ENCODE peak calls at places on chromosomes 2 and 18, in four cellular contexts. L is NCI-H1105 treated with DMSO at 0.1 percent for 48 hours, B is nephron progenitor cell, S is NCI-H460. T is an unnamed sample.

GRCh38 chr2:68764041-68764780 is 29.6 kb downstream of the ARHGAP25 start:
- DNase-seq in L (no peak), B (no peak), S (no peak), T (no peak)

GRCh38 chr2:33395660-33396249 is 80.7 kb upstream of the RASGRP3 start:
- DNase-seq in L (no peak), B (peak; percentile 42), S (peak; percentile 46), T (no peak)

GRCh38 chr2:101768480-101769077 is 71.1 kb downstream of the MAP4K4 start:
- DNase-seq in L (no peak), B (no peak), S (no peak), T (no peak)

GRCh38 chr2:30708491-30709290 is 98.6 kb downstream of the CAPN13 start:
- DNase-seq in L (no peak), B (no peak), S (no peak), T (peak; percentile 29)

GRCh38 chr2:9336534-9337354 is 86.6 kb downstream of the ITGB1BP1 start:
- DNase-seq in L (peak; percentile 96), B (no peak), S (peak; percentile 7), T (peak; percentile 28)

GRCh38 chr2:26764906-26765305 is 822 bp downstream of the SLC35F6 start:
- DNase-seq in L (no peak), B (no peak), S (no peak), T (no peak)

GRCh38 chr18:13500891-13501887 is 225.2 kb downstream of the FAM210A start:
- DNase-seq in L (peak; percentile 83), B (no peak), S (peak; percentile 1), T (peak; percentile 42)

GRCh38 chr2:317501-318424 is 29.9 kb upstream of the ALKAL2 start:
- DNase-seq in L (no peak), B (peak; percentile 48), S (no peak), T (no peak)

GRCh38 chr2:37782155-37782673 is 110.8 kb upstream of the CDC42EP3 start:
- DNase-seq in L (no peak), B (no peak), S (no peak), T (no peak)

GRCh38 chr18:51361130-51361860 is 163.8 kb upstream of the MEX3C start:
- DNase-seq in L (no peak), B (no peak), S (no peak), T (no peak)

GRCh38 chr2:53646788-53647187 is 120.8 kb upstream of the CHAC2 start:
- DNase-seq in L (no peak), B (no peak), S (no peak), T (no peak)

GRCh38 chr2:162465430-162465829 is 121.5 kb downstream of the GCA start:
- DNase-seq in L (no peak), B (no peak), S (no peak), T (no peak)

GRCh38 chr2:62705859-62706720 is 577 bp downstream of the EHBP1 start:
- DNase-seq in L (peak; percentile 52), B (peak; percentile 10), S (peak; percentile 35), T (peak; percentile 37)

GRCh38 chr2:190714958-190715357 is 66.1 kb downstream of the NAB1 start:
- DNase-seq in L (no peak), B (no peak), S (no peak), T (no peak)

GRCh38 chr2:107745100-107745499 is 81.6 kb upstream of the RGPD4 start:
- DNase-seq in L (no peak), B (no peak), S (no peak), T (no peak)

GRCh38 chr2:181678033-181678586 is 2.2 kb downstream of the NEUROD1 start:
- DNase-seq in L (no peak), B (peak; percentile 95), S (peak; percentile 57), T (peak; percentile 32)

GRCh38 chr18:54090856-54091255 is 133.6 kb downstream of the MBD2 start:
- DNase-seq in L (no peak), B (no peak), S (no peak), T (no peak)

GRCh38 chr2:24285484-24286152 is 74.7 kb downstream of the ITSN2 start:
- DNase-seq in L (no peak), B (no peak), S (no peak), T (no peak)

GRCh38 chr2:142332196-142332595 is 201.4 kb upstream of the LRP1B start:
- DNase-seq in L (no peak), B (no peak), S (no peak), T (no peak)

GRCh38 chr2:197092431-197092830 is 165.9 kb upstream of the PGAP1 start:
- DNase-seq in L (peak; percentile 53), B (no peak), S (no peak), T (peak; percentile 82)

GRCh38 chr2:137940191-137940590 is 24.1 kb upstream of the HNMT start:
- DNase-seq in L (no peak), B (no peak), S (no peak), T (no peak)

GRCh38 chr18:45923138-45923537 is 44.0 kb downstream of the EPG5 start:
- DNase-seq in L (no peak), B (no peak), S (no peak), T (no peak)

T was measured in GM04504.